ENCODE peak calls at places on chromosome 9, in ten cellular contexts. O, B, C, G, Y, J, R, T, S and X are unnamed samples.

GRCh38 chr9:93064392-93065124 is 6.1 kb downstream of the SUSD3 start:
- DNase-seq in O (no peak), B (peak; percentile 77), C (no peak), G (no peak), Y (no peak), J (peak; percentile 57), R (no peak), T (no peak), S (peak; percentile 36), X (no peak)

GRCh38 chr9:12972608-12973589 is 198.1 kb downstream of the LURAP1L start:
- DNase-seq in O (no peak), B (peak; percentile 20), C (no peak), G (no peak), Y (no peak), J (peak; percentile 73), R (peak; percentile 27), T (no peak), S (no peak), X (no peak)

GRCh38 chr9:82456621-82457020 is 468.0 kb downstream of the SPATA31D1 start:
- DNase-seq in O (no peak), B (no peak), C (no peak), G (no peak), Y (no peak), J (no peak), R (no peak), T (no peak), S (no peak), X (no peak)

GRCh38 chr9:7360513-7360912 is 439.1 kb downstream of the DMAC1 start:
- DNase-seq in O (no peak), B (no peak), C (no peak), G (no peak), Y (no peak), J (no peak), R (no peak), T (no peak), S (peak; percentile 4), X (no peak)

GRCh38 chr9:6955251-6955921 is 197.6 kb downstream of the KDM4C start:
- DNase-seq in O (no peak), B (no peak), C (no peak), G (no peak), Y (no peak), J (no peak), R (peak; percentile 95), T (no peak), S (no peak), X (no peak)

GRCh38 chr9:71681708-71682268 is 86.5 kb downstream of the CEMIP2 start:
- DNase-seq in O (peak; percentile 35), B (peak; percentile 22), C (no peak), G (no peak), Y (peak; percentile 60), J (no peak), R (no peak), T (no peak), S (no peak), X (no peak)

GRCh38 chr9:106878943-106879916 is 16.3 kb downstream of the ZNF462 start:
- DNase-seq in O (no peak), B (peak; percentile 58), C (peak; percentile 61), G (peak; percentile 81), Y (no peak), J (no peak), R (no peak), T (no peak), S (no peak), X (peak; percentile 15)

GRCh38 chr9:12494411-12494810 is 198.8 kb upstream of the TYRP1 start:
- DNase-seq in O (no peak), B (no peak), C (no peak), G (no peak), Y (no peak), J (no peak), R (no peak), T (no peak), S (no peak), X (no peak)

GRCh38 chr9:120878188-120879130 is 1.5 kb upstream of the PHF19 start:
- DNase-seq in O (no peak), B (no peak), C (no peak), G (no peak), Y (no peak), J (no peak), R (no peak), T (no peak), S (peak; percentile 91), X (no peak)

GRCh38 chr9:111843971-111844370 is 49.2 kb upstream of the SHOC1 start:
- DNase-seq in O (no peak), B (no peak), C (no peak), G (no peak), Y (no peak), J (no peak), R (no peak), T (no peak), S (no peak), X (no peak)

GRCh38 chr9:117250610-117251215 is 164.1 kb downstream of the ASTN2 start:
- DNase-seq in O (no peak), B (no peak), C (no peak), G (no peak), Y (no peak), J (no peak), R (no peak), T (no peak), S (peak; percentile 10), X (no peak)

GRCh38 chr9:105994970-105995369 is 300.6 kb downstream of the TMEM38B start:
- DNase-seq in O (no peak), B (no peak), C (no peak), G (no peak), Y (no peak), J (no peak), R (no peak), T (no peak), S (no peak), X (no peak)

GRCh38 chr9:100277166-100277979 is 75.4 kb downstream of the TEX10 start:
- DNase-seq in O (no peak), B (no peak), C (no peak), G (no peak), Y (no peak), J (no peak), R (no peak), T (no peak), S (no peak), X (no peak)
- TF ChIP-seq EP300 in O (no peak), B (no peak), C (no peak), G (no peak), Y (no peak), J (no peak), R (no peak), T (no peak), S (no peak), X (no peak)

GRCh38 chr9:1047605-1048235 is 2.4 kb upstream of the DMRT2 start:
- DNase-seq in O (no peak), B (peak; percentile 63), C (no peak), G (no peak), Y (peak; percentile 90), J (no peak), R (no peak), T (peak; percentile 74), S (no peak), X (no peak)
- H3K4me3 ChIP-seq in O (no peak overlapping the region), B (peak overlapping the region; percentile 31), C (peak overlapping the region; percentile 55), G (peak overlapping the region; percentile 30), Y (peak overlapping the region; percentile 44), J (peak overlapping the region; percentile 59), R (no peak overlapping the region), T (peak overlapping the region; percentile 52), S (no peak overlapping the region), X (peak overlapping the region; percentile 53)

DNA sequence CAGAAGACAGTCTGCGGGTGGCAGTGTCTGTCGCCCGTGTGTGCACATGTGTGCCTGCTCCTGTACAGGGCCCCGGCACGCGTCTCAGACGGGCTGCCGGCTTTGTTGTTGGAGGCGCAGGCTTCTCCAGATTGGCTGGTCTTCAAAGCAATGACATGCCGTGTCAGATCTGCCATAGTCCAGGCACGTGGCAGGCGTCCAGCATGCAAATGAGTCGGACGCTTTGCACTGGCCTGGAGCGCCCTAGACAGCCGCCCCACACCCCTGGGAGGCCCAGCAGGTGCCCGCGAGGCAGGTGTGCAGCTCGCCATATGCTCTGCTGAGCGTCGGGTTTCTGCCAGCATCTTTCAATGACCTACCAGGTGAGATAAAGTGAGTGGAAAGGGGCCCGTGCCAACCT is 71.5 kb downstream of the GADD45G start:
- DNase-seq in O (no peak), B (peak; percentile 77), C (peak; percentile 56), G (no peak), Y (no peak), J (peak; percentile 97), R (no peak), T (no peak), S (no peak), X (no peak)
- TF ChIP-seq EP300 in O (no peak), B (no peak), C (peak; percentile 60), G (no peak), Y (no peak), J (no peak), R (no peak), T (no peak), S (no peak), X (no peak)

GRCh38 chr9:20622330-20623020 is at the start of gene MLLT3:
- DNase-seq in O (peak; percentile 96), B (peak; percentile 97), C (peak; percentile 96), G (peak; percentile 95), Y (peak; percentile 97), J (peak; percentile 97), R (peak; percentile 84), T (peak; percentile 96), S (no peak), X (peak; percentile 87)

GRCh38 chr9:20623021-20623747 is 885 bp upstream of the MLLT3 start:
- DNase-seq in O (peak; percentile 14), B (peak; percentile 61), C (no peak), G (peak; percentile 52), Y (no peak), J (peak; percentile 46), R (no peak), T (peak; percentile 70), S (no peak), X (peak; percentile 14)

GRCh38 chr9:20625003-20625349 is 2.7 kb upstream of the MLLT3 start:
- DNase-seq in O (no peak), B (no peak), C (no peak), G (no peak), Y (no peak), J (no peak), R (no peak), T (no peak), S (no peak), X (no peak)

GRCh38 chr9:20623748-20624124 is 1.4 kb upstream of the MLLT3 start:
- DNase-seq in O (peak; percentile 8), B (no peak), C (no peak), G (no peak), Y (no peak), J (no peak), R (no peak), T (no peak), S (no peak), X (no peak)

DNA sequence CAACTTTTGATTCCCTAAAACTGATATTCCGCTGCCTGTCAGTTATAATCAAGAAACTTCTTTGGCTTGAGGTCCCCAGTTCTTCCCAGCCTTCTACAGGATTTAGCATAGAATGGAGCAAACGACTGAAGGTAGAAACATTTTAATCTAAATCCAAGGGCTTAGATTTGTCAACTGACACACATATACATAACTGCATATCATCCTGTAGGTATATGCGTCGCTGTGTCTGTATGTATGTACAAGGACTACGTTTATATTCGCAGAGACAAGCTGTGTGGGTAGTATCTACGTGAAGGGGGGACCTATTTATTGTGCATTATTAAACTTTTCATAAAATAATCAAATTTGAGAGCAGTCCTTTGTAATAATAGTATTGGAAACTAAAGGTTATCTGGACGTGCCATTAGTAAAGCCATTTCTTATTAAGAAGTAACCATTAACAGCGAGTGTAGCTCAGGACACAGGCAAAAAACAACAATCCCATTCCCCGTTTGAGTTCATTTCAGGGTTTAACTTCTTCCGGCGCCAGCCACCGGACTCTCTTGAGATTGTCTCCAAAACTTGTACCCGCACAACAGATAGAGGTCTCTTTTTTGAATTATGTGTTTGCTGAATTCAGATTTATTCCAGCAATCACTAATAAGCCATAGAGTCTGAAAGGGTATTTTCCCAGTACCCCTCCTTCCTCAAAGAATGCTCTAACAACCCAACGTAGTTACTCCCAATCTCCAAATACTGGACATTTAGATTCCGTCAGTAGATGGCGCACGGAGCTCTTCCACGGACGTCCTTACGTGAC is 2.1 kb upstream of the MLLT3 start:
- DNase-seq in O (peak; percentile 62), B (peak; percentile 65), C (peak; percentile 45), G (peak; percentile 35), Y (no peak), J (peak; percentile 63), R (peak; percentile 64), T (no peak), S (no peak), X (peak; percentile 71)
- H3K4me3 ChIP-seq in O (peak overlapping the region; percentile 95), B (peak overlapping the region; percentile 5), C (peak overlapping the region; percentile 100), G (peak overlapping the region; percentile 16), Y (peak overlapping the region; percentile 96), J (peak overlapping the region; percentile 91), R (peak overlapping the region; percentile 88), T (peak overlapping the region; percentile 82), S (no peak overlapping the region), X (peak overlapping the region; percentile 85)